ENCODE peak calls at places on chromosomes 13 and 19, in four cellular contexts. T is GM12878, B is H1, D is HepG2. A is an unnamed sample.

GRCh38 chr13:50352720-50353491 is 337.7 kb downstream of the KCNRG start:
- DNase-seq in T (no peak), B (no peak), D (no peak), A (no peak)

GRCh38 chr13:75724742-75725504 is 88.8 kb downstream of the LMO7 start:
- DNase-seq in T (no peak), B (no peak), D (no peak), A (no peak)

GRCh38 chr13:112442483-112443090 is 66.4 kb downstream of the SPACA7 start:
- DNase-seq in T (no peak), B (no peak), D (no peak), A (no peak)

GRCh38 chr13:23718916-23719470 is 148.8 kb downstream of the TNFRSF19 start:
- DNase-seq in T (no peak), B (no peak), D (peak; percentile 73), A (no peak)

GRCh38 chr19:3346677-3347353 is 19.6 kb upstream of the NFIC start:
- DNase-seq in T (no peak), B (no peak), D (no peak), A (no peak)

GRCh38 chr19:28285917-28286316 is 927.0 kb downstream of the UQCRFS1 start:
- DNase-seq in T (no peak), B (no peak), D (no peak), A (no peak)

GRCh38 chr13:36413161-36413560 is 19.1 kb upstream of the CCNA1 start:
- DNase-seq in T (no peak), B (no peak), D (no peak), A (no peak)

GRCh38 chr13:30049692-30050091 is 199.3 kb upstream of the UBL3 start:
- DNase-seq in T (no peak), B (no peak), D (no peak), A (no peak)

GRCh38 chr13:40381935-40382764 is 284.3 kb downstream of the FOXO1 start:
- DNase-seq in T (no peak), B (no peak), D (no peak), A (no peak)

GRCh38 chr19:56839665-56840451 is 668 bp downstream of the PEG3 start:
- DNase-seq in T (no peak), B (no peak), D (peak; percentile 95), A (peak; percentile 97)

DNA sequence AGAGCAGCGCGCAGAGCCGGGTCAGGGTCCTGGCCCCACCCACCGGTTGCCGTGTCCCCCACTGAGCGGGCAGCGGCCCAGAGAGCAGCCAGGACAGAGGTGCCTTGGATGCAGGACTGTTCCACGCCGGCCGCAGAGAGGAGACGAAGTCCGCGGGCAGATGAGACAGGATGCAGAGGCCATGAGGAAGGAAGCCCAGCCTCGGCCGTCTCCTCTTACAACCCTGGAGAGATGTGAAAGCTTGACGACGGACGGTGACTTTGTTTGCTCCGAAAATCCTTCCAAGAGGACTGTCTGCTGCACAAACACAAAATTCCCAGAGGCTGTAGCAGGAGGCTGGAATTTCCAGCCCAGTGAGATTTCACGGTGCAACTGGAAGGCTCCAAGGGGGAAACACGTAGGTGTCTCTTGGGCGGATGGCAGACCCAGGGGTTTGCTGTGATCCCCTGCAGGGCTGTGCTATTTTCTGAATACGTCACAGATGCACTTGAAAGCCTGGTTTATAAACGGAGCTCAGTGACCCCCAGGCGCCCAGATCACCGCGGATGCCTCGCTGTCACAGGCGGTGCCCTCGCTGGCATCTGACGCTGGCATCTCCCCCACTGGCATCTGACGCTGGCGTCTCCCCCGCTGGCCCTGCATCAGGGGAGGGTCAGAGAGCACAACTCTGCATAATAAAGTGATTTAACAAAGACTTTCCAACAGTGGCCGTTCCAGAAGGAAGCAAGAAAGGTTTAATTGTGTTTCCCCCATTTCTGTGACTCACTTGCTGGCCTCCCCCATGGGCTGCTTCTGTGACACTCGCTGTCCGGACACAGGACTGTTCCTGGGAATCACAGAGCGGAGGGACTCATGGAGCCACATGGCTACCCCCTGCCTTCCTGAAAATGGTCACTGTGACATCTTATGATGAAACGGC is 62.0 kb upstream of the C13orf46 start:
- DNase-seq in T (no peak), B (no peak), D (no peak), A (no peak)
- TF ChIP-seq YY1 in T (no peak), B (no peak), D (no peak), A (no peak)

DNA sequence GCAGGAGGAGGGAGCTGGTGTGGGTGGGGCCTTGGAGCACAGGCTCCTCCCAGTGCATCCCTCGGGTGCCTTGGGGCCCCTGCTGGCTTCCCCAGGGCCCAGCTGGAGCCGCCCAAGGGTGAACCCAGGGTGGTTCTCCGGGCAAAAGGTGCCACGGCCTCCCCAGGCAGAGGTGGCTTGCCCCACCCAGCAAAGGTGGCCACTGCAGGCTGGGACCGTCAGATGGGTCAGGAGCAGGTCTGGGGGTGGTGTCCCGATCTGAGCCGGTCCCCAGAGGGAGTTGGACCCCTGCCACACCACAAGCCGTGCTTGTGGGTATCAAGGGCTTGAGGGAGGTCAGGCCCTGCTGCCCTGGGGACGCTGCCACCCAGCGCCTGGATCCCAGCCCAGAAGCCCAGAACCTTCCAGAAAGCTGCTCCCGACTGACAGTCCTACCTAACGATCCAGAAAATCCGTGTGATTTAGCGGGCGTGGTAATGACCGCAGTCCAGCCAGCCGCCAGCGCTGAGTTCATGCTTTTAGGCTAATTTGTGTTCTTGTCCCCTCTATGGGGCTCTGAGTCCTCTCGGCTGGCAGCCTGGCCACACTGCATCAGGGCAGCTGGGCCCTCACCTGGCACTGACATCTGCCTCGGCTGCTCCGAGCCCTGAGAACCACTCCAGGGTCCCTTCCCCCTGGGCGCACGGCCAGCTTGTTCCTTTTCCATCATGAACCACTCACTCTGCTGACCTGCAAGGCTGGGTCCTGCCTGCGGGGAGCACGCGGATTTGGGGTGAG is 5.0 kb upstream of the GRIN3B start:
- DNase-seq in T (no peak), B (no peak), D (no peak), A (no peak)
- H3K27me3 ChIP-seq in T (no peaks in the 10 kb centered on the region), B (no peaks in the 10 kb centered on the region), D (peaks cover 14% of the 10 kb centered on the region), A (peaks cover 9% of the 10 kb centered on the region)

GRCh38 chr19:10699650-10700335 is 1.4 kb upstream of the QTRT1 start:
- DNase-seq in T (peak; percentile 35), B (no peak), D (peak; percentile 35), A (no peak)
- TF ChIP-seq SUZ12 in T (no peak), B (no peak), D (no peak), A (no peak)

DNA sequence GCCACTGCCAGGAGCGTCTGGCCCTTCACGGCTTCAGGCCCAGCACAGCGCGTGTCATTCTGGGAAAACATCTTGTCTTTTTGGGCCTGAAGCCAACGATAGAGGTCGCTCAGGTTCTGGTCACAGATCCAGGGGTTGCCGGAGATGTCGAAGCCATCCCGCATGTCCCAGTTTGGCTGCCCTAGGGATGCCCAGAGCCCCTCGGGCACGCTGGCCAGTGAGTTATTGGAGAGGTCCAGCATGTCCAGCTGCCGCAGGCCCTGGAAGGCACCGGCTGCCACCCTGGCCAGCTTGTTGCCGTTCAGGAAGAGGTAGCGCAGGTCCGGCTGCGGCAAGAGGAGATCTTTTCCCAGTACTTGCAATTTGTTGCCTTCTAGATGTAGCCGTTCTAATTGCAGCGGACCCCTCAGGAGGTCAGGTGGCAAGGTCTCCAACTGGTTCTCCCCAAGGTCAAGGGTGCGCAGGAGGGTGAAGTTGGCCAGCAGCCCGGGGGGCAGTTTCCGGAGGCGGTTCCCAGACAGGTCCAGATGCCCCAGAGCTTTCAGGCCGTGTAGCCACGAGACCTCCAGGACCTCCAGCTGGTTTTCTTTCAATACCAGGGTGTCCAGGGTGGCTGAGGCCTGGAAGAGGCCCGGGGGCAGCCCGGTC is 1.8 kb downstream of the LRG1 start:
- DNase-seq in T (no peak), B (no peak), D (no peak), A (no peak)
- TF ChIP-seq YY1 in T (no peak), B (no peak), D (no peak), A (no peak)

GRCh38 chr19:50175924-50176323 is 12.8 kb upstream of the IZUMO2 start:
- DNase-seq in T (no peak), B (no peak), D (no peak), A (no peak)

GRCh38 chr19:50178859-50179537 is 15.9 kb upstream of the IZUMO2 start:
- DNase-seq in T (peak; percentile 59), B (no peak), D (no peak), A (no peak)

GRCh38 chr19:50178320-50178719 is 15.2 kb upstream of the IZUMO2 start:
- DNase-seq in T (no peak), B (no peak), D (no peak), A (no peak)

GRCh38 chr19:50184196-50184595 is 19.2 kb upstream of the MYH14 start:
- DNase-seq in T (no peak), B (no peak), D (no peak), A (no peak)

DNA sequence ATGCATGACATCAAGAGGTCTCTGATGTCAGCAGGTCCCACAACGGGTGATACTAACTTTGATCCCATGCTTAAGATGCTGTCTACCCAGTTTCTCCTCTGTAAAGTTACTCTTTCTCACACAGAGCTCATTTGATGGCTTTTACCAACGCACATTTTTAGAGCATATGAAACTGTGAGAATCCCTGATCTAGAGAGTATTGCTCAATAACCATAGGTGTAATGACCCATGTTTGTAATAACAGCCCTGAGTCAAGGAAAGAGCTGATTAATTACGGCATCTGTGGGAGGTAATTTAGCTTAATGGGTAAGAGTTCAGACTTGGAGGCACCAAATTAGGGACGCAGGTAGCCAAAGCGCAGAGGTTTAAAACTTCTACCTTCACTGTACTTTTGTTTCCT is 18.0 kb upstream of the IZUMO2 start:
- DNase-seq in T (no peak), B (no peak), D (no peak), A (no peak)
- H3K27me3 ChIP-seq in T (no peaks in the 10 kb centered on the region), B (no peaks in the 10 kb centered on the region), D (no peaks in the 10 kb centered on the region), A (no peaks in the 10 kb centered on the region)

GRCh38 chr19:51364200-51365106 is 1.7 kb downstream of the ETFB start:
- DNase-seq in T (no peak), B (no peak), D (peak; percentile 76), A (no peak)

GRCh38 chr19:51367565-51368365 is 1.0 kb downstream of the CLDND2 start:
- DNase-seq in T (peak; percentile 96), B (peak; percentile 98), D (peak; percentile 96), A (peak; percentile 95)

GRCh38 chr19:51366999-51367564 is 894 bp upstream of the ETFB start:
- DNase-seq in T (no peak), B (no peak), D (no peak), A (no peak)

GRCh38 chr19:51366050-51366998 is at the start of gene ETFB:
- DNase-seq in T (peak; percentile 91), B (peak; percentile 95), D (peak; percentile 98), A (peak; percentile 91)

GRCh38 chr19:51365211-51366049 is 758 bp downstream of the ETFB start:
- DNase-seq in T (no peak), B (no peak), D (peak; percentile 95), A (no peak)
- TF ChIP-seq SUZ12 in T (no peak), B (no peak), D (no peak), A (no peak)

DNA sequence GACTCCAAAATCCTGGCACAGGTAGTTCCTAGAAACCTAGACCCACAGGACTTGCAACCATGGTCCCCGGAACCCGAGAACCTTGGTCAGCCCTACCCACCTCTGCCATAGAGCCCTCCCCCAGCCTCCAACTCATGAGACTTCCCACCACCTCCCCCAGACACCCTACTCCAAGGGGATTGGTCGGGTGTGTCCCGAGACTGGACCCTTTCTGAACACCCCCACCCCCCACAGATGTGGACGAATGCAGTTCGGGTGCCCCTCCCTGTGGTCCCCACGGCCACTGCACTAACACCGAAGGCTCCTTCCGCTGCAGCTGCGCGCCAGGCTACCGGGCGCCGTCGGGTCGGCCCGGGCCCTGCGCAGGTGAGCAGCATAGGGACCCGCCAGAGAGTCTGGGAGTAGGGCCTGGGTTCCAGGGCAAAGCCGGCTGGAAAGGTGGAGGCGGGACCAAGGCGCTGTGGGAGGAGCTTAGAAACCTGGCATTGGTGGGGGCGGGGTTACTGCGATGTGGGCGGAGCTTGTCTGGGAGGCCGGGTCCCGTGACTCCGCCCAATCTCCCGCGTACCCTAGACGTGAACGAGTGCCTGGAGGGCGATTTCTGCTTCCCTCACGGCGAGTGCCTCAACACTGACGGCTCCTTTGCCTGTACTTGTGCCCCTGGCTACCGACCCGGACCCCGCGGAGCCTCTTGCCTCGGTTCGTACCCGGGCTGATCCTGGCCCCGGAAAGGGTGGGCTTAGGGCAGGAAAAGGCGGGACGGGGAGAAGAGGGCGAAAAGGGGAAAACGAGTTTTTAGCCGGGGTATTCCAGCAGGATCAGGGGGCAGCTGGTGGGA is 11.9 kb downstream of the LTBP4 start:
- DNase-seq in T (no peak), B (no peak), D (no peak), A (no peak)
- TF ChIP-seq YY1 in T (no peak), B (no peak), D (no peak), A (no peak)